ENCODE peak calls at places on chromosomes 16 and 17, in five cellular contexts. E is C1 segment of cervical spinal cord, Z is COLO829, G is RCC 7860, B is head of caudate nucleus. L is an unnamed sample.

GRCh38 chr17:80026359-80027042 is 9.2 kb downstream of the TBC1D16 start:
- DNase-seq in E (no peak), Z (no peak), G (no peak), B (no peak), L (no peak)

GRCh38 chr17:15236281-15237105 is 28.6 kb downstream of the PMP22 start:
- DNase-seq in E (no peak), Z (peak), G (peak), B (no peak), L (no peak)

GRCh38 chr16:15055141-15056053 is 477 bp downstream of the NTAN1 start:
- DNase-seq in E (no peak), Z (no peak), G (no peak), B (peak), L (peak)

GRCh38 chr16:27690604-27691003 is 140.7 kb downstream of the KATNIP start:
- DNase-seq in E (no peak), Z (peak), G (no peak), B (peak), L (peak)

GRCh38 chr17:34378664-34379101 is 15.7 kb upstream of the CCL1 start:
- DNase-seq in E (no peak), Z (no peak), G (no peak), B (no peak), L (no peak)

GRCh38 chr16:84754353-84754856 is 54.6 kb downstream of the USP10 start:
- DNase-seq in E (peak), Z (peak), G (peak), B (no peak), L (peak)

GRCh38 chr17:61048398-61049106 is 351.1 kb upstream of the TBX2 start:
- DNase-seq in E (no peak), Z (no peak), G (no peak), B (no peak), L (no peak)

GRCh38 chr17:49333806-49334205 is 28.2 kb downstream of the ZNF652 start:
- DNase-seq in E (no peak), Z (no peak), G (no peak), B (no peak), L (no peak)

GRCh38 chr16:14199624-14200023 is 128.5 kb downstream of the MRTFB start:
- DNase-seq in E (no peak), Z (no peak), G (no peak), B (no peak), L (no peak)

GRCh38 chr16:23435500-23435899 is 17.5 kb downstream of the COG7 start:
- DNase-seq in E (no peak), Z (peak), G (peak), B (peak), L (peak)

GRCh38 chr17:72034000-72034399 is 86.8 kb upstream of the SOX9 start:
- DNase-seq in E (no peak), Z (no peak), G (no peak), B (no peak), L (no peak)

GRCh38 chr16:30605148-30605547 is 5.0 kb downstream of the ZNF689 start:
- DNase-seq in E (no peak), Z (no peak), G (no peak), B (peak), L (no peak)

GRCh38 chr17:5793899-5794298 is 209.6 kb upstream of the NLRP1 start:
- DNase-seq in E (no peak), Z (no peak), G (no peak), B (no peak), L (peak)

GRCh38 chr17:37642706-37643105 is 540 bp downstream of the DDX52 start:
- DNase-seq in E (no peak), Z (no peak), G (no peak), B (no peak), L (peak)

GRCh38 chr17:65730711-65731169 is 169.3 kb upstream of the AXIN2 start:
- DNase-seq in E (no peak), Z (no peak), G (no peak), B (no peak), L (no peak)

GRCh38 chr16:783404-784161 is 4.6 kb downstream of the RPUSD1 start:
- DNase-seq in E (no peak), Z (no peak), G (no peak), B (no peak), L (no peak)

GRCh38 chr17:36657763-36658490 is 56.5 kb downstream of the MRM1 start:
- DNase-seq in E (no peak), Z (no peak), G (no peak), B (no peak), L (no peak)

GRCh38 chr16:30350134-30350871 is 4.8 kb downstream of the CD2BP2 start:
- DNase-seq in E (no peak), Z (no peak), G (no peak), B (no peak), L (no peak)

GRCh38 chr17:40813804-40814203 is 8.6 kb downstream of the KRT10 start:
- DNase-seq in E (no peak), Z (peak), G (peak), B (no peak), L (no peak)

L was measured in SK-MEL-5.